ENCODE peak calls at places on chromosomes 5 and 9, in nine cellular contexts. C is A549, D is right atrium auricular region, Z is stomach, B is Panc1, Q is colonic mucosa, N is breast epithelium, W is lower lobe of right lung, K is AG09309. G is an unnamed sample.

GRCh38 chr5:155480731-155481131 is 467.2 kb downstream of the KIF4B start:
- DNase-seq in B (no peak), Q (no peak), K (no peak), Z (no peak), D (no peak), N (no peak), C (no peak), W (no peak), G (no peak)

GRCh38 chr5:36177715-36178556 is 26.0 kb downstream of the SKP2 start:
- DNase-seq in Z (no peak), K (no peak), N (no peak), D (no peak), C (peak), W (no peak), B (peak), Q (no peak), G (peak)

GRCh38 chr5:76716456-76717157 is 681 bp downstream of the F2R start:
- DNase-seq in Z (no peak), K (no peak), Q (peak), D (no peak), C (no peak), N (no peak), W (no peak), B (no peak), G (no peak)

GRCh38 chr9:130010151-130010988 is 32.6 kb downstream of the FNBP1 start:
- DNase-seq in C (no peak), D (no peak), N (no peak), Q (no peak), B (no peak), Z (no peak), W (no peak), K (no peak), G (no peak)

GRCh38 chr9:89999534-90000370 is 394.9 kb downstream of the GADD45G start:
- DNase-seq in K (no peak), N (no peak), Q (peak), B (no peak), Z (peak), C (peak), W (peak), D (peak), G (peak)

GRCh38 chr9:101510344-101510940 is 23.2 kb upstream of the RNF20 start:
- DNase-seq in Z (no peak), N (no peak), Q (no peak), W (no peak), K (no peak), D (no peak), C (no peak), B (no peak), G (no peak)

GRCh38 chr5:125295405-125295872 is 549.0 kb upstream of the ZNF608 start:
- DNase-seq in W (no peak), Q (no peak), K (no peak), B (no peak), D (no peak), N (no peak), C (no peak), Z (no peak), G (peak)

GRCh38 chr9:128456613-128457061 is 831 bp downstream of the ODF2 start:
- DNase-seq in W (peak), Z (peak), D (peak), C (peak), B (no peak), Q (peak), K (peak), N (no peak), G (peak)

GRCh38 chr9:91659529-91660294 is 236.1 kb upstream of the NFIL3 start:
- DNase-seq in D (peak), N (no peak), K (no peak), W (no peak), Q (no peak), B (no peak), Z (no peak), C (peak), G (peak)

GRCh38 chr9:137611623-137612609 is 6.4 kb downstream of the ARRDC1 start:
- DNase-seq in B (peak), Q (peak), C (peak), W (peak), N (peak), D (peak), K (no peak), Z (peak), G (peak)

GRCh38 chr9:94805585-94805984 is 79.1 kb downstream of the AOPEP start:
- DNase-seq in Z (no peak), Q (peak), D (no peak), B (peak), C (peak), W (no peak), N (no peak), K (peak), G (peak)

GRCh38 chr9:27534131-27534530 is 4.5 kb upstream of the MOB3B start:
- DNase-seq in K (no peak), Z (no peak), B (no peak), C (no peak), Q (no peak), N (no peak), W (no peak), D (no peak), G (no peak)

GRCh38 chr9:126650404-126650804 is 36.7 kb downstream of the LMX1B start:
- DNase-seq in K (no peak), N (no peak), Q (no peak), B (no peak), W (no peak), C (no peak), D (no peak), Z (no peak), G (no peak)

GRCh38 chr9:34458013-34458966 is at the start of the genes DNAI1 and FAM219A:
- DNase-seq in Q (peak), B (peak), Z (peak), D (peak), N (peak), W (peak), K (peak), C (peak), G (peak)

GRCh38 chr9:99253772-99254431 is 31.8 kb downstream of the SEC61B start:
- DNase-seq in K (peak), D (no peak), Q (no peak), N (no peak), C (no peak), Z (no peak), B (no peak), W (no peak), G (no peak)

GRCh38 chr5:10455273-10455670 is 13.6 kb downstream of the ROPN1L start:
- DNase-seq in D (no peak), K (no peak), B (no peak), C (no peak), Q (no peak), W (no peak), Z (no peak), N (no peak), G (no peak)

GRCh38 chr9:75197521-75197920 is 109.2 kb downstream of the OSTF1 start:
- DNase-seq in C (no peak), K (no peak), Z (no peak), B (no peak), D (no peak), N (no peak), W (no peak), Q (no peak), G (peak)

GRCh38 chr5:72252574-72253155 is 67.4 kb downstream of the MRPS27 start:
- DNase-seq in K (no peak), N (no peak), W (no peak), Z (no peak), Q (no peak), C (no peak), B (no peak), D (no peak), G (peak)

GRCh38 chr9:99807276-99807852 is 14.3 kb upstream of the NR4A3 start:
- DNase-seq in W (peak), B (no peak), D (peak), K (no peak), N (peak), C (peak), Z (peak), Q (peak), G (peak)

GRCh38 chr9:82152181-82152580 is 163.6 kb downstream of the SPATA31D1 start:
- DNase-seq in Z (no peak), N (no peak), B (no peak), Q (no peak), W (no peak), C (no peak), K (no peak), D (no peak), G (peak)

DNA sequence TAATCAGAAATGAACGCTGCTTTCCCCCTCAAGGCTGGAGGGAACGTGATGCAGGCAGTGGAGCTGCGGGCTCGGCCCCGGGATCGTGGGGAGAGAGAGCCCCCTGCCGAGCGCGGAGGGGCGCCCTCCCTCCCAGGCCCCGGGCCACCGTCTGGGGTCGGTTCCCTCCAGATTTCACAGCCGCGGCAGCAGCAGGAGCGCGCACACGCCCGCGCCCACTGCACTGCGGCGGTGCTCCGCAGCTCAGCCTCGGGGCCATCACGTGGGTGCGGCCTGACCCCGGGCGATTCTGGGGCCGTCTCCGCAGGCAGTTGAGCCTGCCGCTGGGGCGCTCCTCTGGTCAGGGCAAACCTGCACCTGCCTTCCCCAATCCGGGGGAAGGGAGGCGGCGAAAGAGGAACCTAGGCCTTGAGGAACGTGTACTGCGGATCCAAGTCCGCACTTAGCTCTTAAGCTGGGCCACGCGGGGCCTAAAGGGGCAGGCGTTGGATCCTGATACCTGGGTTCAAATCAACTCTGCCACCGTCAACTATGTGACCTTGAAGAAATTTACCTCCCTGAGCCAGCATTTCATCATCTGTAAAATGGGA is 9.4 kb upstream of the DELE1 start:
- DNase-seq in W (peak), C (no peak), N (no peak), Q (peak), B (no peak), K (no peak), D (peak), Z (peak), G (peak)
- H3K4me3 ChIP-seq in W (peak), C (no peak), N (peak), Q (peak), B (peak), K (peak), D (peak), Z (peak), G (peak)

GRCh38 chr5:13833440-13833839 is 111.0 kb downstream of the DNAH5 start:
- DNase-seq in K (no peak), B (no peak), D (no peak), C (no peak), W (no peak), Q (no peak), Z (no peak), N (no peak), G (no peak)

GRCh38 chr5:13830536-13830935 is 114.0 kb downstream of the DNAH5 start:
- DNase-seq in C (no peak), W (no peak), Q (no peak), D (no peak), N (no peak), Z (no peak), B (no peak), K (no peak), G (no peak)

GRCh38 chr5:13831236-13831810 is 113.2 kb downstream of the DNAH5 start:
- DNase-seq in K (no peak), C (no peak), Q (no peak), N (no peak), B (no peak), Z (no peak), D (no peak), W (no peak), G (peak)
- TF ChIP-seq CTCF in K (peak), C (peak), Q (no peak), N (no peak), B (peak), Z (no peak), D (no peak), W (no peak), G (no peak)

GRCh38 chr5:131635755-131636479 is 888 bp upstream of the RAPGEF6 start:
- DNase-seq in C (peak), Q (no peak), D (no peak), Z (no peak), W (no peak), K (no peak), N (no peak), B (no peak), G (peak)
- H3K4me3 ChIP-seq in C (peak), Q (peak), D (peak), Z (peak), W (peak), K (peak), N (peak), B (peak), G (peak)

GRCh38 chr5:19605846-19606407 is 382.1 kb downstream of the CDH18 start:
- DNase-seq in W (no peak), K (no peak), B (no peak), N (no peak), Z (no peak), C (no peak), Q (no peak), D (no peak), G (no peak)

DNA sequence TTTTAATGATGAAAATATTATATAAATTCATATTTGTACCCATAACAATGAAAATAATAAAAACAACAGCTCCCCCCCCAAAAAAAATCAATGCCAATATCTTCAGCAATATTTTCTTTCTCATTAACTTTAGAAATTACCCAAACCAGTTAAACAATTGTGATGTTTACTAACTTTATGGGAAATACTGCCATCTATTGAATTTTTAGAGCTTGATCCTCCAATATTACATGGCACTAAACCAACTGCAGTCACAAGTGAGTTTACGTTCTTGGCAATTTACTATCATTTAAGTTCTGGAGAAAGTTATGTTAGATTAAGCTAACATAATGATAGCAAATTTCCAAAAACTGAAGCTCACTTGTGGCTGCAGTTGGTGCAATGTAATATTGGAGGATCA is 379.6 kb downstream of the CDH18 start:
- DNase-seq in C (no peak), D (no peak), Q (no peak), Z (no peak), K (no peak), B (peak), N (no peak), W (no peak), G (peak)
- TF ChIP-seq CTCF in C (no peak), D (peak), Q (no peak), Z (no peak), K (no peak), B (no peak), N (no peak), W (no peak), G (no peak)

GRCh38 chr5:39203291-39203922 is 16.0 kb downstream of the FYB1 start:
- DNase-seq in Q (no peak), D (no peak), K (no peak), Z (no peak), B (no peak), N (no peak), W (no peak), C (no peak), G (no peak)

GRCh38 chr5:39201795-39202593 is 17.4 kb downstream of the FYB1 start:
- DNase-seq in Q (no peak), K (no peak), N (no peak), Z (no peak), C (no peak), W (no peak), D (no peak), B (no peak), G (no peak)

GRCh38 chr5:39203951-39204350 is 15.4 kb downstream of the FYB1 start:
- DNase-seq in Z (no peak), K (no peak), Q (no peak), N (no peak), W (no peak), B (no peak), C (no peak), D (no peak), G (no peak)

GRCh38 chr5:39201160-39201794 is 18.1 kb downstream of the FYB1 start:
- DNase-seq in W (no peak), D (no peak), Q (no peak), B (no peak), Z (no peak), K (no peak), C (no peak), N (no peak), G (no peak)

GRCh38 chr5:39202594-39203290 is 16.6 kb downstream of the FYB1 start:
- DNase-seq in Z (no peak), D (no peak), W (no peak), C (no peak), K (no peak), N (no peak), B (no peak), Q (no peak), G (no peak)
- H3K4me3 ChIP-seq in Z (no peak), D (no peak), W (peak), C (no peak), K (no peak), N (peak), B (no peak), Q (peak), G (no peak)

GRCh38 chr5:172187118-172188032 is 649 bp downstream of the STK10 start:
- DNase-seq in C (peak), N (no peak), Q (peak), D (peak), B (no peak), Z (peak), K (no peak), W (peak), G (peak)

GRCh38 chr5:172189693-172190296 is 1.8 kb upstream of the STK10 start:
- DNase-seq in N (no peak), Z (no peak), B (no peak), C (no peak), Q (no peak), D (no peak), K (no peak), W (no peak), G (no peak)

GRCh38 chr5:172188893-172189692 is 1.1 kb upstream of the STK10 start:
- DNase-seq in B (no peak), W (no peak), D (no peak), Q (no peak), N (no peak), C (no peak), Z (no peak), K (no peak), G (peak)

GRCh38 chr5:172186114-172186695 is 1.8 kb downstream of the STK10 start:
- DNase-seq in B (no peak), Q (no peak), C (no peak), K (no peak), D (no peak), W (no peak), N (no peak), Z (no peak), G (no peak)

GRCh38 chr5:172188033-172188892 is at the start of gene STK10:
- DNase-seq in N (peak), W (peak), Z (peak), B (peak), D (peak), K (peak), Q (peak), C (peak), G (peak)
- TF ChIP-seq CTCF in N (peak), W (peak), Z (no peak), B (peak), D (peak), K (peak), Q (peak), C (peak), G (peak)

GRCh38 chr9:131097948-131098278 is 1.6 kb downstream of the AIF1L start:
- DNase-seq in K (no peak), B (no peak), W (no peak), Z (no peak), C (no peak), Q (no peak), D (no peak), N (no peak), G (no peak)

GRCh38 chr9:131095666-131096489 is 453 bp upstream of the AIF1L start:
- DNase-seq in Q (peak), B (no peak), N (no peak), Z (peak), K (no peak), D (no peak), C (peak), W (no peak), G (no peak)

GRCh38 chr9:131098391-131099087 is 2.2 kb downstream of the AIF1L start:
- DNase-seq in Q (no peak), K (no peak), Z (no peak), N (no peak), D (no peak), B (no peak), W (no peak), C (no peak), G (no peak)

GRCh38 chr9:131096490-131097258 is at the start of gene AIF1L:
- DNase-seq in W (no peak), B (no peak), Z (peak), D (no peak), Q (peak), N (no peak), K (no peak), C (peak), G (no peak)

DNA sequence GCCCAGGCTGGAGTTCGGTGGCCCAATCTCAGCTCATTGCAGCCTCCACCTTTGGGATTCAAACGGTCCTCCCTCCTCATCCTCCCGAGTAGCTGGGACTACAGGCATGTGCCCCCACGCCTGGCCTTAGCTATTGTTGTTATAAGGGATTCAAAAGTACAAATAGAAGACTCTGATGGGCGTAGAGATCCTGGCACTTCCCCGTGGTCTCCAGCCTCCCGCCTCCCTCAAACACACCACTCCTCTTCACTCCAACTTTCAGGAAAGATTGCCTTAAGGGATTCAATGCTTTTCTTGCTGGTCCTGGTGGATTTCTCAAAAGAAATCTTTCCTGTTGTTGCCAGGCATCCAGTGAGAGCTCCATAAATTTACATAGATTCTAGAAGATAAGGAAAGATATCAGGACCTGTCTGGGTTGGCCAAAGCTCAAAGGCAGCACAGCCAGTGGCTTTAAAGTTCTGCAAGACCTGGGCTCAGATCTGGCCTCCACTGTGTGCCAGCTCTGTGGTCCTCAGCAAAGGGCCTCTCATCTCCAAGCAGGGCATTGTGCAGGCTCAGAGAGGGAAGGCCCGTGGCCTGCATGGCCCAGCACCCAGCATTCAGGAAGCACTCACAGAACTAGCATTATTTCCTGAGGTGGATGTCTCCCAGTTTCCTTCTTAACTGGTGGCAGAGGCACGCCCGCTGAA is 1.1 kb downstream of the AIF1L start:
- DNase-seq in W (no peak), N (no peak), Q (no peak), C (no peak), D (no peak), K (no peak), Z (no peak), B (no peak), G (no peak)
- H3K4me3 ChIP-seq in W (peak), N (peak), Q (peak), C (no peak), D (peak), K (no peak), Z (peak), B (peak), G (no peak)

GRCh38 chr5:119255571-119256356 is 100.1 kb upstream of the TNFAIP8 start:
- DNase-seq in B (no peak), N (no peak), Q (peak), Z (no peak), C (no peak), D (no peak), W (no peak), K (no peak), G (peak)
- TF ChIP-seq CTCF in B (no peak), N (no peak), Q (peak), Z (no peak), C (no peak), D (no peak), W (no peak), K (peak), G (peak)

G was measured in choroid plexus epithelial cell.